ENCODE peak calls at places on chromosomes 13 and 19, in ten cellular contexts. One of them, this sample, is unnamed.

GRCh38 chr13:93345642-93346220 is 119.1 kb downstream of the GPC6 start:
- DNase-seq in cortex of kidney: no peak
- DNase-seq in stimulated activated CD4-positive, alpha-beta T cell treated with anti-CD3 and anti-CD28 coated beads, Interleukin-1b, Interleukin-23, amount 100 ng/mL, for 1 hour: no peak
- DNase-seq in endothelial cell: no peak
- DNase-seq in cardiac muscle cell: no peak
- DNase-seq in SW 1271: no peak
- DNase-seq in amniotic epithelial cell: peak
- DNase-seq in A549: no peak
- DNase-seq in naive thymus-derived CD4-positive, alpha-beta T cell: no peak
- DNase-seq in thoracic aorta: no peak
- DNase-seq in this sample: no peak

GRCh38 chr13:100098445-100099116 is 9.7 kb downstream of the PCCA start:
- DNase-seq in endothelial cell: no peak
- DNase-seq in naive thymus-derived CD4-positive, alpha-beta T cell: no peak
- DNase-seq in A549: no peak
- DNase-seq in thoracic aorta: no peak
- DNase-seq in stimulated activated CD4-positive, alpha-beta T cell treated with anti-CD3 and anti-CD28 coated beads, Interleukin-1b, Interleukin-23, amount 100 ng/mL, for 1 hour: no peak
- DNase-seq in amniotic epithelial cell: peak
- DNase-seq in cardiac muscle cell: no peak
- DNase-seq in cortex of kidney: no peak
- DNase-seq in SW 1271: no peak
- DNase-seq in this sample: no peak

GRCh38 chr19:51702103-51702753 is 9.1 kb downstream of the SPACA6 start:
- DNase-seq in cardiac muscle cell: peak
- DNase-seq in stimulated activated CD4-positive, alpha-beta T cell treated with anti-CD3 and anti-CD28 coated beads, Interleukin-1b, Interleukin-23, amount 100 ng/mL, for 1 hour: no peak
- DNase-seq in endothelial cell: peak
- DNase-seq in naive thymus-derived CD4-positive, alpha-beta T cell: no peak
- DNase-seq in A549: peak
- DNase-seq in SW 1271: no peak
- DNase-seq in amniotic epithelial cell: peak
- DNase-seq in thoracic aorta: peak
- DNase-seq in cortex of kidney: no peak
- DNase-seq in this sample: peak

GRCh38 chr13:110388141-110388943 is 81.3 kb downstream of the COL4A2 start:
- DNase-seq in A549: no peak
- DNase-seq in amniotic epithelial cell: peak
- DNase-seq in cardiac muscle cell: no peak
- DNase-seq in cortex of kidney: no peak
- DNase-seq in stimulated activated CD4-positive, alpha-beta T cell treated with anti-CD3 and anti-CD28 coated beads, Interleukin-1b, Interleukin-23, amount 100 ng/mL, for 1 hour: no peak
- DNase-seq in thoracic aorta: peak
- DNase-seq in SW 1271: no peak
- DNase-seq in endothelial cell: no peak
- DNase-seq in naive thymus-derived CD4-positive, alpha-beta T cell: no peak
- DNase-seq in this sample: no peak

GRCh38 chr19:55563261-55563690 is 17.4 kb downstream of the ZNF579 start:
- DNase-seq in amniotic epithelial cell: peak
- DNase-seq in cortex of kidney: no peak
- DNase-seq in A549: no peak
- DNase-seq in naive thymus-derived CD4-positive, alpha-beta T cell: no peak
- DNase-seq in endothelial cell: no peak
- DNase-seq in cardiac muscle cell: peak
- DNase-seq in thoracic aorta: no peak
- DNase-seq in SW 1271: no peak
- DNase-seq in stimulated activated CD4-positive, alpha-beta T cell treated with anti-CD3 and anti-CD28 coated beads, Interleukin-1b, Interleukin-23, amount 100 ng/mL, for 1 hour: no peak
- DNase-seq in this sample: no peak

GRCh38 chr13:75256922-75257321 is 225.0 kb downstream of the TBC1D4 start:
- DNase-seq in cardiac muscle cell: no peak
- DNase-seq in amniotic epithelial cell: peak
- DNase-seq in SW 1271: no peak
- DNase-seq in cortex of kidney: no peak
- DNase-seq in A549: no peak
- DNase-seq in stimulated activated CD4-positive, alpha-beta T cell treated with anti-CD3 and anti-CD28 coated beads, Interleukin-1b, Interleukin-23, amount 100 ng/mL, for 1 hour: no peak
- DNase-seq in endothelial cell: no peak
- DNase-seq in thoracic aorta: no peak
- DNase-seq in naive thymus-derived CD4-positive, alpha-beta T cell: no peak
- DNase-seq in this sample: no peak

GRCh38 chr13:70173236-70173959 is 65.1 kb upstream of the KLHL1 start:
- DNase-seq in SW 1271: no peak
- DNase-seq in stimulated activated CD4-positive, alpha-beta T cell treated with anti-CD3 and anti-CD28 coated beads, Interleukin-1b, Interleukin-23, amount 100 ng/mL, for 1 hour: no peak
- DNase-seq in cortex of kidney: no peak
- DNase-seq in naive thymus-derived CD4-positive, alpha-beta T cell: no peak
- DNase-seq in amniotic epithelial cell: no peak
- DNase-seq in A549: no peak
- DNase-seq in endothelial cell: no peak
- DNase-seq in thoracic aorta: no peak
- DNase-seq in cardiac muscle cell: no peak
- DNase-seq in this sample: no peak

GRCh38 chr19:48436586-48436985 is 9.2 kb upstream of the GRWD1 start:
- DNase-seq in cardiac muscle cell: no peak
- DNase-seq in cortex of kidney: no peak
- DNase-seq in naive thymus-derived CD4-positive, alpha-beta T cell: no peak
- DNase-seq in SW 1271: no peak
- DNase-seq in stimulated activated CD4-positive, alpha-beta T cell treated with anti-CD3 and anti-CD28 coated beads, Interleukin-1b, Interleukin-23, amount 100 ng/mL, for 1 hour: no peak
- DNase-seq in endothelial cell: no peak
- DNase-seq in amniotic epithelial cell: no peak
- DNase-seq in thoracic aorta: no peak
- DNase-seq in A549: no peak
- DNase-seq in this sample: no peak

GRCh38 chr13:78940444-78940843 is 281.5 kb upstream of the OBI1 start:
- DNase-seq in naive thymus-derived CD4-positive, alpha-beta T cell: no peak
- DNase-seq in stimulated activated CD4-positive, alpha-beta T cell treated with anti-CD3 and anti-CD28 coated beads, Interleukin-1b, Interleukin-23, amount 100 ng/mL, for 1 hour: no peak
- DNase-seq in A549: no peak
- DNase-seq in SW 1271: no peak
- DNase-seq in thoracic aorta: no peak
- DNase-seq in endothelial cell: no peak
- DNase-seq in cortex of kidney: no peak
- DNase-seq in amniotic epithelial cell: no peak
- DNase-seq in cardiac muscle cell: no peak
- DNase-seq in this sample: no peak

GRCh38 chr19:4380254-4380727 is 20.1 kb downstream of the SH3GL1 start:
- DNase-seq in A549: no peak
- DNase-seq in stimulated activated CD4-positive, alpha-beta T cell treated with anti-CD3 and anti-CD28 coated beads, Interleukin-1b, Interleukin-23, amount 100 ng/mL, for 1 hour: no peak
- DNase-seq in thoracic aorta: no peak
- DNase-seq in amniotic epithelial cell: no peak
- DNase-seq in cortex of kidney: no peak
- DNase-seq in cardiac muscle cell: no peak
- DNase-seq in SW 1271: no peak
- DNase-seq in naive thymus-derived CD4-positive, alpha-beta T cell: no peak
- DNase-seq in endothelial cell: no peak
- DNase-seq in this sample: peak

GRCh38 chr19:42150353-42150752 is 18.1 kb upstream of the POU2F2 start:
- DNase-seq in SW 1271: no peak
- DNase-seq in naive thymus-derived CD4-positive, alpha-beta T cell: no peak
- DNase-seq in endothelial cell: no peak
- DNase-seq in stimulated activated CD4-positive, alpha-beta T cell treated with anti-CD3 and anti-CD28 coated beads, Interleukin-1b, Interleukin-23, amount 100 ng/mL, for 1 hour: no peak
- DNase-seq in thoracic aorta: no peak
- DNase-seq in cardiac muscle cell: no peak
- DNase-seq in amniotic epithelial cell: no peak
- DNase-seq in A549: no peak
- DNase-seq in cortex of kidney: no peak
- DNase-seq in this sample: no peak

GRCh38 chr19:42400404-42400803 is 10.3 kb upstream of the CNFN start:
- DNase-seq in endothelial cell: no peak
- DNase-seq in stimulated activated CD4-positive, alpha-beta T cell treated with anti-CD3 and anti-CD28 coated beads, Interleukin-1b, Interleukin-23, amount 100 ng/mL, for 1 hour: no peak
- DNase-seq in SW 1271: no peak
- DNase-seq in thoracic aorta: no peak
- DNase-seq in naive thymus-derived CD4-positive, alpha-beta T cell: no peak
- DNase-seq in cortex of kidney: no peak
- DNase-seq in amniotic epithelial cell: no peak
- DNase-seq in A549: no peak
- DNase-seq in cardiac muscle cell: no peak
- DNase-seq in this sample: no peak

GRCh38 chr19:54331626-54332025 is 7.3 kb downstream of the LILRA4 start:
- DNase-seq in thoracic aorta: no peak
- DNase-seq in naive thymus-derived CD4-positive, alpha-beta T cell: no peak
- DNase-seq in endothelial cell: no peak
- DNase-seq in amniotic epithelial cell: no peak
- DNase-seq in SW 1271: no peak
- DNase-seq in A549: no peak
- DNase-seq in cortex of kidney: no peak
- DNase-seq in cardiac muscle cell: no peak
- DNase-seq in stimulated activated CD4-positive, alpha-beta T cell treated with anti-CD3 and anti-CD28 coated beads, Interleukin-1b, Interleukin-23, amount 100 ng/mL, for 1 hour: no peak
- DNase-seq in this sample: no peak

GRCh38 chr19:53131732-53132131 is 978 bp downstream of the ZNF415 start:
- DNase-seq in A549: no peak
- DNase-seq in amniotic epithelial cell: no peak
- DNase-seq in stimulated activated CD4-positive, alpha-beta T cell treated with anti-CD3 and anti-CD28 coated beads, Interleukin-1b, Interleukin-23, amount 100 ng/mL, for 1 hour: no peak
- DNase-seq in cardiac muscle cell: no peak
- DNase-seq in thoracic aorta: no peak
- DNase-seq in SW 1271: no peak
- DNase-seq in naive thymus-derived CD4-positive, alpha-beta T cell: no peak
- DNase-seq in cortex of kidney: no peak
- DNase-seq in endothelial cell: no peak
- DNase-seq in this sample: no peak

GRCh38 chr13:97191143-97191542 is 31.0 kb upstream of the MBNL2 start:
- DNase-seq in cardiac muscle cell: no peak
- DNase-seq in endothelial cell: no peak
- DNase-seq in amniotic epithelial cell: no peak
- DNase-seq in SW 1271: no peak
- DNase-seq in cortex of kidney: no peak
- DNase-seq in naive thymus-derived CD4-positive, alpha-beta T cell: no peak
- DNase-seq in stimulated activated CD4-positive, alpha-beta T cell treated with anti-CD3 and anti-CD28 coated beads, Interleukin-1b, Interleukin-23, amount 100 ng/mL, for 1 hour: no peak
- DNase-seq in thoracic aorta: no peak
- DNase-seq in A549: no peak
- DNase-seq in this sample: no peak

GRCh38 chr13:23212621-23213020 is 31.8 kb downstream of the SGCG start:
- DNase-seq in SW 1271: no peak
- DNase-seq in endothelial cell: no peak
- DNase-seq in cardiac muscle cell: peak
- DNase-seq in amniotic epithelial cell: peak
- DNase-seq in naive thymus-derived CD4-positive, alpha-beta T cell: no peak
- DNase-seq in stimulated activated CD4-positive, alpha-beta T cell treated with anti-CD3 and anti-CD28 coated beads, Interleukin-1b, Interleukin-23, amount 100 ng/mL, for 1 hour: no peak
- DNase-seq in thoracic aorta: no peak
- DNase-seq in A549: no peak
- DNase-seq in cortex of kidney: no peak
- DNase-seq in this sample: no peak

GRCh38 chr19:7637374-7638256 is 705 bp downstream of the STXBP2 start:
- DNase-seq in endothelial cell: no peak
- DNase-seq in naive thymus-derived CD4-positive, alpha-beta T cell: no peak
- DNase-seq in cardiac muscle cell: no peak
- DNase-seq in stimulated activated CD4-positive, alpha-beta T cell treated with anti-CD3 and anti-CD28 coated beads, Interleukin-1b, Interleukin-23, amount 100 ng/mL, for 1 hour: no peak
- DNase-seq in A549: no peak
- DNase-seq in thoracic aorta: no peak
- DNase-seq in amniotic epithelial cell: peak
- DNase-seq in SW 1271: no peak
- DNase-seq in cortex of kidney: no peak
- DNase-seq in this sample: no peak

GRCh38 chr19:12868540-12869112 is 12.6 kb downstream of the DNASE2 start:
- DNase-seq in cortex of kidney: no peak
- DNase-seq in naive thymus-derived CD4-positive, alpha-beta T cell: no peak
- DNase-seq in endothelial cell: no peak
- DNase-seq in SW 1271: no peak
- DNase-seq in thoracic aorta: no peak
- DNase-seq in cardiac muscle cell: no peak
- DNase-seq in amniotic epithelial cell: peak
- DNase-seq in A549: peak
- DNase-seq in stimulated activated CD4-positive, alpha-beta T cell treated with anti-CD3 and anti-CD28 coated beads, Interleukin-1b, Interleukin-23, amount 100 ng/mL, for 1 hour: no peak
- DNase-seq in this sample: no peak

GRCh38 chr19:848457-848921 is 3.6 kb upstream of the ELANE start:
- DNase-seq in endothelial cell: no peak
- DNase-seq in stimulated activated CD4-positive, alpha-beta T cell treated with anti-CD3 and anti-CD28 coated beads, Interleukin-1b, Interleukin-23, amount 100 ng/mL, for 1 hour: no peak
- DNase-seq in cortex of kidney: no peak
- DNase-seq in thoracic aorta: no peak
- DNase-seq in cardiac muscle cell: no peak
- DNase-seq in A549: no peak
- DNase-seq in SW 1271: no peak
- DNase-seq in amniotic epithelial cell: no peak
- DNase-seq in naive thymus-derived CD4-positive, alpha-beta T cell: no peak
- DNase-seq in this sample: no peak

GRCh38 chr13:112348642-112349345 is 27.4 kb upstream of the SPACA7 start:
- DNase-seq in A549: no peak
- DNase-seq in SW 1271: no peak
- DNase-seq in thoracic aorta: no peak
- DNase-seq in amniotic epithelial cell: no peak
- DNase-seq in naive thymus-derived CD4-positive, alpha-beta T cell: no peak
- DNase-seq in endothelial cell: no peak
- DNase-seq in stimulated activated CD4-positive, alpha-beta T cell treated with anti-CD3 and anti-CD28 coated beads, Interleukin-1b, Interleukin-23, amount 100 ng/mL, for 1 hour: no peak
- DNase-seq in cardiac muscle cell: no peak
- DNase-seq in cortex of kidney: no peak
- DNase-seq in this sample: no peak

GRCh38 chr19:17754634-17755532 is 3.6 kb downstream of the FCHO1 start:
- DNase-seq in A549: peak
- DNase-seq in naive thymus-derived CD4-positive, alpha-beta T cell: no peak
- DNase-seq in amniotic epithelial cell: no peak
- DNase-seq in cardiac muscle cell: no peak
- DNase-seq in SW 1271: no peak
- DNase-seq in cortex of kidney: no peak
- DNase-seq in endothelial cell: no peak
- DNase-seq in stimulated activated CD4-positive, alpha-beta T cell treated with anti-CD3 and anti-CD28 coated beads, Interleukin-1b, Interleukin-23, amount 100 ng/mL, for 1 hour: no peak
- DNase-seq in thoracic aorta: no peak
- DNase-seq in this sample: no peak

GRCh38 chr19:56132316-56132822 is 8.7 kb upstream of the ZNF444 start:
- DNase-seq in cardiac muscle cell: peak
- DNase-seq in thoracic aorta: no peak
- DNase-seq in endothelial cell: no peak
- DNase-seq in amniotic epithelial cell: peak
- DNase-seq in A549: no peak
- DNase-seq in stimulated activated CD4-positive, alpha-beta T cell treated with anti-CD3 and anti-CD28 coated beads, Interleukin-1b, Interleukin-23, amount 100 ng/mL, for 1 hour: no peak
- DNase-seq in SW 1271: no peak
- DNase-seq in cortex of kidney: no peak
- DNase-seq in naive thymus-derived CD4-positive, alpha-beta T cell: no peak
- DNase-seq in this sample: no peak

GRCh38 chr19:9818175-9818733 is 625 bp downstream of the FBXL12 start:
- DNase-seq in thoracic aorta: no peak
- DNase-seq in A549: no peak
- DNase-seq in amniotic epithelial cell: no peak
- DNase-seq in cortex of kidney: no peak
- DNase-seq in endothelial cell: no peak
- DNase-seq in naive thymus-derived CD4-positive, alpha-beta T cell: no peak
- DNase-seq in cardiac muscle cell: no peak
- DNase-seq in SW 1271: no peak
- DNase-seq in stimulated activated CD4-positive, alpha-beta T cell treated with anti-CD3 and anti-CD28 coated beads, Interleukin-1b, Interleukin-23, amount 100 ng/mL, for 1 hour: no peak
- DNase-seq in this sample: no peak

This sample was measured in activated CD4-positive, CD25-positive, alpha-beta regulatory T cell treated with anti-CD3 and anti-CD28 coated beads, Interleukin-2, amount 50 U/mL, for 16 hours.